ENCODE peak calls at places on chromosomes 1 and 21, in four cellular contexts. B is HEK293T, X is K562, G is HepG2. J is an unnamed sample.
A peak's percentile ranks its signal among the peaks of the same experiment; 100 is the strongest.

GRCh38 chr1:183610053-183610452 is 19.8 kb upstream of the NCF2 start:
- DNase-seq in B (no peak), X (no peak), G (no peak), J (no peak)

GRCh38 chr1:150464422-150464826 is 22.8 kb upstream of the TARS2 start:
- DNase-seq in B (peak; percentile 83), X (peak; percentile 79), G (peak; percentile 51), J (no peak)

GRCh38 chr1:143691971-143692529 is 279.7 kb downstream of the FAM72C start:
- DNase-seq in B (no peak), X (no peak), G (no peak), J (no peak)

GRCh38 chr1:66175581-66175980 is 358.4 kb upstream of the SGIP1 start:
- DNase-seq in B (no peak), X (no peak), G (no peak), J (no peak)

GRCh38 chr1:104592926-104593325 is 843.2 kb downstream of the AMY1C start:
- DNase-seq in B (no peak), X (no peak), G (no peak), J (no peak)

GRCh38 chr1:108863984-108864383 is 7.1 kb upstream of the AKNAD1 start:
- DNase-seq in B (no peak), X (no peak), G (no peak), J (no peak)

GRCh38 chr1:201917362-201918033 is 28.8 kb downstream of the SHISA4 start:
- DNase-seq in B (no peak), X (peak; percentile 41), G (no peak), J (no peak)

GRCh38 chr1:205284420-205285144 is 37.0 kb downstream of the NUAK2 start:
- DNase-seq in B (peak; percentile 41), X (peak; percentile 92), G (peak; percentile 97), J (no peak)

GRCh38 chr1:96596226-96596625 is 125.4 kb upstream of the PTBP2 start:
- DNase-seq in B (peak; percentile 72), X (peak; percentile 34), G (peak; percentile 63), J (no peak)

GRCh38 chr1:244159646-244160045 is 108.6 kb downstream of the ZBTB18 start:
- DNase-seq in B (no peak), X (no peak), G (no peak), J (no peak)

GRCh38 chr1:201228011-201228983 is 37.7 kb downstream of the IGFN1 start:
- DNase-seq in B (no peak), X (no peak), G (no peak), J (no peak)

GRCh38 chr1:182146286-182146685 is 84.8 kb upstream of the ZNF648 start:
- DNase-seq in B (no peak), X (no peak), G (no peak), J (no peak)

GRCh38 chr1:48916121-48917069 is 139.7 kb upstream of the BEND5 start:
- DNase-seq in B (peak; percentile 45), X (peak; percentile 41), G (peak; percentile 29), J (no peak)

GRCh38 chr1:176110203-176110602 is 96.9 kb downstream of the COP1 start:
- DNase-seq in B (no peak), X (no peak), G (no peak), J (no peak)

GRCh38 chr1:10899490-10900264 is 103.2 kb upstream of the CASZ1 start:
- DNase-seq in B (no peak), X (no peak), G (no peak), J (no peak)

GRCh38 chr21:42576639-42577038 is 63.0 kb downstream of the SLC37A1 start:
- DNase-seq in B (no peak), X (no peak), G (no peak), J (no peak)

GRCh38 chr1:108077991-108078390 is 113.0 kb upstream of the VAV3 start:
- DNase-seq in B (no peak), X (no peak), G (no peak), J (no peak)

GRCh38 chr1:41783189-41783639 is 135.5 kb downstream of the HIVEP3 start:
- DNase-seq in B (no peak), X (no peak), G (no peak), J (no peak)

GRCh38 chr1:219692981-219693380 is 80.1 kb upstream of the ZC3H11B start:
- DNase-seq in B (no peak), X (no peak), G (no peak), J (no peak)

GRCh38 chr1:101004061-101004460 is 21.5 kb downstream of the DPH5 start:
- DNase-seq in B (no peak), X (no peak), G (peak; percentile 96), J (no peak)

GRCh38 chr1:79055856-79056255 is 49.3 kb upstream of the ADGRL4 start:
- DNase-seq in B (no peak), X (no peak), G (no peak), J (no peak)

GRCh38 chr1:18736958-18737357 is 106.3 kb downstream of the PAX7 start:
- DNase-seq in B (no peak), X (no peak), G (no peak), J (no peak)

GRCh38 chr1:1629430-1630190 is 2.4 kb upstream of the MMP23B start:
- DNase-seq in B (no peak), X (no peak), G (no peak), J (no peak)

GRCh38 chr1:107936498-107937481 is 28.2 kb downstream of the VAV3 start:
- DNase-seq in B (peak; percentile 30), X (no peak), G (no peak), J (no peak)

GRCh38 chr1:37875833-37876232 is 16.4 kb upstream of the MTF1 start:
- DNase-seq in B (peak; percentile 16), X (no peak), G (no peak), J (no peak)

GRCh38 chr1:25695991-25696330 is 79.4 kb downstream of the MAN1C1 start:
- DNase-seq in B (no peak), X (no peak), G (no peak), J (no peak)

GRCh38 chr1:25694591-25695007 is 78.0 kb downstream of the MAN1C1 start:
- DNase-seq in B (no peak), X (no peak), G (no peak), J (no peak)

GRCh38 chr1:25695066-25695990 is 78.7 kb downstream of the MAN1C1 start:
- DNase-seq in B (peak; percentile 28), X (peak; percentile 37), G (peak; percentile 66), J (no peak)

GRCh38 chr1:25692560-25692959 is 76.0 kb downstream of the MAN1C1 start:
- DNase-seq in B (peak; percentile 75), X (peak; percentile 72), G (no peak), J (no peak)

DNA sequence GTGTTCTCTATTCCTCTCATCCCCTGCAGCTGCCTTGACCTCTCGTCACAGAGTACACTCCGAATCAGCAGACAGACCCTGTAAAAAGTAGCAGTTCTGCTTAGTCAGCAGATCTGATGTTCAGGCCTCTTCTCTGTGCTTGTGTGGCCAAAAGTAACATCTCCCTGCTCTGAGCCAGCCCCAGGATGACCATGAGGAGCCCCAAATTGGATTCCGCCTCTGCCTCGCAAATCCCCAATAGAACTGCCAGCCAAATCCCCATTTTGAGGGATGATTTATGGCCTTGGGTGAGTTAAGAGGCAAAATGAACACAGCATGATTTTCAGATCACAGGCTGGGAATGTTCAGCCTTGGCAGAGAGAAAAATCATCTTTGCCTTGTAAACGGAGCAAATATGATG is 77.6 kb downstream of the MAN1C1 start:
- DNase-seq in B (no peak), X (no peak), G (no peak), J (no peak)
- TF ChIP-seq SP1 in B (no peak), X (no peak), G (no peak), J (no peak)

GRCh38 chr1:153534226-153534932 is 1.4 kb downstream of the S100A6 start:
- DNase-seq in B (no peak), X (no peak), G (no peak), J (no peak)

GRCh38 chr1:153531638-153532037 is 4.2 kb downstream of the S100A6 start:
- DNase-seq in B (no peak), X (no peak), G (no peak), J (no peak)

GRCh38 chr1:153533689-153534201 is 2.0 kb downstream of the S100A6 start:
- DNase-seq in B (no peak), X (peak; percentile 54), G (peak; percentile 39), J (no peak)

GRCh38 chr1:153532769-153533599 is 2.8 kb downstream of the S100A6 start:
- DNase-seq in B (peak; percentile 72), X (peak; percentile 87), G (peak; percentile 72), J (no peak)

DNA sequence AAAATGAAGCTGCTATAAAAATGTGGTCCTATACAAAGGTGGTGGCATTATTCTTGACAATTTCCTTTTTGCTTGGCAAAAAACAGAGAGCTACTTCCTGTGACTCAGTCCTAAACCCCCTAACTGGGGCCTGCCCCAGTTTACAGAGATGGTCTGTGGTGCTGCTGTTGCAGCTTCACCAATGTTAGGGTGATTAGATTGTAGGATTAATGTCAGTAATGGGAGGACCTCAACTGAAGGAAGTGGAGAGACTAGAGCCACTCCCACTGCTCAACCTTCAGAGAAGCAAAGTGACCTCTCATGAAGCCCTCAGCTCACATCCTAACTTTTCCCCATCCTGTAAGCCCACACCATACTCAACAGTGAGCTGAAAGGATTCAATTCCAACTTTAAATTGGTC is 3.6 kb downstream of the S100A6 start:
- DNase-seq in B (no peak), X (no peak), G (no peak), J (no peak)
- TF ChIP-seq FOXK2 in B (no peak), X (no peak), G (no peak), J (no peak)

GRCh38 chr1:53738205-53739108 is 507 bp downstream of the GLIS1 start:
- DNase-seq in B (no peak), X (no peak), G (no peak), J (no peak)

GRCh38 chr1:53736290-53736689 is 2.7 kb downstream of the GLIS1 start:
- DNase-seq in B (no peak), X (no peak), G (no peak), J (no peak)

GRCh38 chr1:53739109-53739681 is at the start of gene GLIS1:
- DNase-seq in B (peak; percentile 98), X (peak; percentile 100), G (peak; percentile 69), J (no peak)

GRCh38 chr1:53737648-53738204 is 1.2 kb downstream of the GLIS1 start:
- DNase-seq in B (no peak), X (no peak), G (no peak), J (no peak)

GRCh38 chr1:53740621-53741105 is 1.7 kb upstream of the GLIS1 start:
- DNase-seq in B (no peak), X (no peak), G (peak; percentile 74), J (no peak)
- TF ChIP-seq SP1 in B (no peak), X (no peak), G (no peak), J (no peak)

DNA sequence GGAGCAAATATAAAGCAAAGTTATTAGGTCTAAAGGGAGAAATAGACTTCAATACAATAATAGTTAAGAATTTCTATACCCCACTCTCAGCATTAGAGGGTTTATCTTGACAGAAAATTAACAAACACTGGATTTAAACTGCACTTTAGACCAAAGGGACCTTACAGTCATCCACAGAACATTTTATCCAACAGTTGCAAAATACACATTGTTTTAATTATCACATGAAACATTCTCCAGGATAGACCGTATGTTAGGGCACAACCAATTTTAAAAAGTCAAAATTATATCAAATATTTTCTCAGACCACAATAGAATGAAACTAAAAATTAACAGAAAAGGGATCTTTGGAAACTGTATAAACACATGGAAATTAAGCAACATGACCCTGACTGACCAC is 384.5 kb upstream of the C1orf87 start:
- DNase-seq in B (no peak), X (no peak), G (no peak), J (no peak)
- TF ChIP-seq FOXK2 in B (no peak), X (no peak), G (no peak), J (no peak)

J was measured in GM12878.